ENCODE peak calls at places on chromosomes 12 and 14, in six cellular contexts. N, R, Y, U, J and D are unnamed samples. For H3K4me1, the result is how much of the 10 kb centered on the place peaks cover.

GRCh38 chr12:55681142-55682077 is 26.3 kb downstream of the ITGA7 start:
- DNase-seq in J (peak), U (peak), R (peak), Y (peak), N (peak), D (peak)

GRCh38 chr12:41122894-41123293 is 65.2 kb upstream of the PDZRN4 start:
- DNase-seq in N (no peak), J (no peak), R (no peak), U (no peak), Y (no peak), D (no peak)

GRCh38 chr14:80781968-80782367 is 159.6 kb downstream of the CEP128 start:
- DNase-seq in J (peak), U (no peak), N (no peak), R (no peak), Y (no peak), D (no peak)

GRCh38 chr12:56160160-56160763 is 2.1 kb downstream of the MYL6 start:
- DNase-seq in U (peak), R (peak), Y (peak), J (peak), N (peak), D (no peak)

GRCh38 chr12:107983871-107984480 is 145.1 kb upstream of the WSCD2 start:
- DNase-seq in J (peak), N (no peak), U (no peak), Y (no peak), R (no peak), D (no peak)

GRCh38 chr14:83638725-83639124 is 1891.2 kb upstream of the FLRT2 start:
- DNase-seq in Y (no peak), N (no peak), U (no peak), J (no peak), R (no peak), D (no peak)

GRCh38 chr14:23442721-23443356 is 7.4 kb upstream of the MYH7 start:
- DNase-seq in U (no peak), Y (no peak), J (no peak), N (no peak), R (peak), D (peak)

GRCh38 chr12:89470741-89471504 is 53.7 kb downstream of the GALNT4 start:
- DNase-seq in R (no peak), N (no peak), J (peak), U (no peak), Y (no peak), D (no peak)

GRCh38 chr12:62933220-62933870 is 1.6 kb downstream of the PPM1H start:
- DNase-seq in U (peak), Y (peak), R (no peak), J (peak), N (no peak), D (peak)

GRCh38 chr12:50614167-50614762 is 109.5 kb downstream of the DIP2B start:
- DNase-seq in Y (no peak), U (no peak), J (no peak), R (no peak), N (no peak), D (no peak)

GRCh38 chr12:122312926-122313325 is 46.6 kb upstream of the VPS33A start:
- DNase-seq in R (no peak), J (no peak), N (no peak), U (no peak), Y (no peak), D (no peak)

GRCh38 chr14:104845834-104846441 is 19.1 kb upstream of the CEP170B start:
- DNase-seq in N (no peak), J (no peak), U (no peak), R (no peak), Y (no peak), D (no peak)

GRCh38 chr12:59904874-59905521 is 309.2 kb downstream of the SLC16A7 start:
- DNase-seq in Y (no peak), N (no peak), R (no peak), U (no peak), J (no peak), D (no peak)

GRCh38 chr12:57760347-57760982 is 5.6 kb downstream of the MARCHF9 start:
- DNase-seq in U (no peak), Y (no peak), R (no peak), J (no peak), N (no peak), D (no peak)

GRCh38 chr14:70655110-70655826 is 13.6 kb downstream of the TTC9 start:
- DNase-seq in U (peak), R (peak), J (no peak), N (peak), Y (peak), D (no peak)

GRCh38 chr12:56629459-56630179 is 507 bp downstream of the BAZ2A start:
- DNase-seq in U (peak), N (peak), J (peak), R (peak), Y (peak), D (peak)

GRCh38 chr12:119171266-119171665 is 7.5 kb upstream of the HSPB8 start:
- DNase-seq in N (no peak), R (no peak), U (no peak), Y (no peak), J (no peak), D (no peak)

GRCh38 chr12:10968765-10969456 is 17.8 kb downstream of the TAS2R50 start:
- DNase-seq in Y (no peak), U (peak), J (no peak), N (no peak), R (no peak), D (peak)

GRCh38 chr12:15735837-15736615 is 53.2 kb downstream of the EPS8 start:
- DNase-seq in U (no peak), J (no peak), N (no peak), Y (no peak), R (no peak), D (no peak)

GRCh38 chr12:15733136-15733535 is 56.1 kb downstream of the EPS8 start:
- DNase-seq in J (no peak), U (no peak), Y (no peak), R (no peak), N (no peak), D (no peak)

GRCh38 chr12:15729097-15729496 is 60.1 kb downstream of the EPS8 start:
- DNase-seq in J (no peak), U (no peak), R (no peak), N (no peak), Y (no peak), D (no peak)

GRCh38 chr12:15731940-15732339 is 57.2 kb downstream of the EPS8 start:
- DNase-seq in Y (no peak), J (no peak), U (no peak), N (no peak), R (no peak), D (no peak)

GRCh38 chr12:15732341-15733061 is 56.7 kb downstream of the EPS8 start:
- DNase-seq in R (no peak), Y (no peak), J (no peak), N (no peak), U (no peak), D (no peak)
- H3K4me1 ChIP-seq in R (under half), Y (half or more), J (under half), N (under half), U (under half), D (under half)

GRCh38 chr14:36521598-36522345 is 1.7 kb upstream of the NKX2-1 start:
- DNase-seq in U (peak), Y (no peak), R (no peak), J (no peak), N (no peak), D (no peak)
- TF ChIP-seq CTCF in U (no peak), Y (no peak), R (no peak), J (no peak), N (no peak), D (no peak)

GRCh38 chr12:104456950-104457745 is 400 bp downstream of the CHST11 start:
- DNase-seq in R (peak), Y (peak), J (peak), N (peak), U (peak), D (peak)

GRCh38 chr12:104457746-104458644 is 1.2 kb downstream of the CHST11 start:
- DNase-seq in N (peak), J (peak), Y (peak), R (peak), U (peak), D (peak)

GRCh38 chr12:104460041-104460757 is 3.5 kb downstream of the CHST11 start:
- DNase-seq in U (no peak), J (no peak), Y (no peak), N (no peak), R (no peak), D (no peak)

GRCh38 chr12:104459556-104459909 is 2.8 kb downstream of the CHST11 start:
- DNase-seq in U (no peak), J (no peak), Y (no peak), R (no peak), N (no peak), D (no peak)

DNA sequence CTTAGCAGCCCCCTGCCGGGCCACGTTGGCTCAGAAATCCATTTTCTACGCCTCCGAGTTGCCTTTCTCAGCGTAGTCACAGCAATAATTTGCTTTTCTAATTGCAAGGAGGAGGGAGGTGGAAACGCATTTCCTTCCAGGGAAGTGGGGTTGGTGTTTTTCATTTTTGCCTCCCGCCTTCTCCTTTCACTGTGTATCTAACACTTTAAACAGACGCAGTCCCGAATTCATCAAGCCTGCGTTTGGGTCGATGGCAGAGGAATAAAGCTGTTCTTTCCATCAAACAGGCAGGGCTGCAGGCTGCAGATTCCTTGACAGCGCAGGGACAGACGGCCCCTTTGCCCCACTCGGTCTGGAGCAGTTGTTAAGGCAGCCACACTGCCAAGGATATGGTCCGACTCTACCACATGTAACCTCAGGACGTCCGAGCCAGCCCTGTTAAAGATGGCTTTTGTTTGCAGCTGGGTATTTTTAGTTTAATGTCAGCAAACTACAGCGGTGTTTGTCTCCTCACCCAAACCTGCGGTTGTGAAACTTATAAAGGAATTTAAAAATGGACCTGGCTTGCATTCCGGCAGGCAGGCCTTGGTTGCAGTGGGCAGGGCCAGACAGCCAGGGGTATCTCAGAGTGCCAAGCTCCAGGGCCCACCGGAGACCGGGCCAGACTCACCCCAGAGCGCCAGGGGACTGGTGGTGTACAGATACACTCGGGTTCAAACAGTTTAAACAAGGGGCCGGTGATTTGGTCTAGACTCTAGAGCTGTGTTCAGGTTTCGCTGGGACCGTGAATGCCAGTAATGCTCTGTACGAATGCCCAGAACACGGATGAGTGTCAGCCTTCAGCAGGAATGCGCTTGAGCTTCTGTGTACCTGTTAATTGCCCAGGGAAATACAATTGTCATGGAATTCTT is 2.2 kb downstream of the CHST11 start:
- DNase-seq in U (peak), J (no peak), R (peak), Y (peak), N (peak), D (peak)
- H3K4me1 ChIP-seq in U (under half), J (under half), R (under half), Y (half or more), N (under half), D (half or more)

DNA sequence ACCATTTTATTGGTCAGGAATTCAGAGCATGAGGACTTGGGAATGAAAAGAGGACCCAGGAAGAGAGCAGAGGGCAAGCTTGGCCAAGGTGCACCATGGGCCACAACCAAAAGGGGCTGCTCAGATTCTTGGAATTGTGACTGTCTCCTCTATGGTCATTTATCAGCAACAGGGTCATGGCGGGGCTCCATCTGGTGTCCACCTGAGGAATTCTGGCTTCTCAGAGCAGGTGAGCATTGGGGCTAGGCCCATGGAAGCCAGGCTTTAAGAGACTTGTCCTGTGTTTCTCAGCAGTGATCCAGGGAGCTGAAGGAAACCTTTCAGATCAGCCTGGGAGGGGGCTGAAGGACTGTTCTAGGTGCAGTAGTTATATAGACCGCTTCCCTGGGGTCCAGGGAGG is 2.6 kb upstream of the RIN3 start:
- DNase-seq in U (no peak), N (peak), R (peak), Y (no peak), J (peak), D (no peak)
- TF ChIP-seq CTCF in U (no peak), N (no peak), R (peak), Y (no peak), J (peak), D (no peak)

DNA sequence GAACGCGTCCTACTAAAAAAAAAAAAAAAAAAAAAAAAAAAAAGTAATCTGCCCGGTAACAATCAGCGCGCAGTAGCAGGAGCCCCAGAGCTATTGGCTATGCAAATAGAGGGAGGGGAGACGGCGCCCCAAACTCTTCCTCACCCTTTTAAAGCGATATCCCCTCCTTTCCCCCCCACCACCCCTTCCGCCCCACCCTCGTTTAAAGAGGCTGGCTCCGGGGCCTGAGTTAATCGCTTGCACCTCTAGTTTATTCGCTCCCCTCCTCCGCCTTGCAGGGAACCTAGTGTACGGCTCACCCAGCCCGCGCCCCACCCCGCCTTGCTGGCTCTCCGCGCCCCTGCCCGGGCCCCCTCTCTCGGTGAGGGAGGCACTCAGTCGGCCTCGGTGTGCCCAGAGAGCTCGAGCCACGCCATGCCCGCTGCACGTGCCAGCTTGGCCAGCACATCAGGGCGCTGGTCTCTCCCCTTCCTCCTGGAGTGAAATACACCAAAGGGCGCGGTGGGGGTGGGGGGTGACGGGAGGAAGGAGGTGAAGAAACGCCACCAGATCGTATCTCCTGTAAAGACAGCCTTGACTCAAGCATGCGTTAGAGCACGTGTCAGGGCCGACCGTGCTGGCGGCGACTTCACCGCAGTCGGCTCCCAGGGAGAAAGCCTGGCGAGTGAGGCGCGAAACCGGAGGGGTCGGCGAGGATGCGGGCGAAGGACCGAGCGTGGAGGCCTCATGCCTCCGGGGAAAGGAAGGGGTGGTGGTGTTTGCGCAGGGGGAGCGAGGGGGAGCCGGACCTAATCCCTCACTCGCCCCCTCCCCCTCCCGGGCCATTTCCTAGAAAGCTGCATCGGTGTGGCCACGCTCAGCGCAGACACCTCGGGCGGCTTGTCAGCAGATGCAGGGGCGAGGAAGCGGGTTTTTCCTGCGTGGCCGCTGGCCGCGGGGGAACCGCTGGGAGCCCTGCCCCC is 1.3 kb upstream of the CCND2 start:
- DNase-seq in N (peak), U (peak), R (peak), J (no peak), Y (peak), D (peak)
- H3K4me1 ChIP-seq in N (under half), U (half or more), R (under half), J (under half), Y (half or more), D (half or more)

DNA sequence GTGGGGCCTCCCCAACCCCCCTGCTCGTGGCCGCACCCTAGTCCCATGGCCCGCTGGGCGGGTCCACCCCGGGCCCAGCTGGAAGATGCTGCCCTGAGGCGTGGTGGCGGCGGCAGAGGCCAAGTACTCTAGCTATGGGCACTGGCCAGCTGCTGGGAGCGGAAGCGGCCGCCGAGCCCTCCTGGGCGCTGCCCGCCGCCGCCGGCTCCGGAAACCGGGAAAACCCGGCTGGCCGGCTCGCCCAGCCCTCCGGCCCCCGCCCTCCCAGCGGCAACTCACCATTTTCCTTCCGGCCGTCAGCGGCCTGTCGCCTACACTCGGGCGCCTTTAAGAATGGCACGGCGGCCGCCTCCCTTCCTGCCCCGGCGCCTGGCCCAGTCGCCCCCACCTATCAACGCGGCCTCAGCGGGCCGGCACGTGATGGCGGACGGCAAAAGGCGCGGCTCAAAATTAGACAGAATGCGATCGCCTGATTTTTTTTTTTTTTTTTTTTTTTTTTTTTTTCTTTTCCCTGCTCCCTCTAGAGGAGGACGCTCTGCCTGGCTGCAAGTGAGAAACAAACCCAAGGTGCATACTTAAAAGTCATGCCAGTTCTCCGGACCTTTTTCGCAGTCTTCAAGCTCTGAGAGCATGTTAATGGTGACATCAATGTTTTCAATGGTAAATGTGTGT is at the start of gene GMFB:
- DNase-seq in R (peak), N (peak), U (peak), J (peak), Y (peak), D (peak)
- TF ChIP-seq CTCF in R (peak), N (no peak), U (peak), J (peak), Y (peak), D (peak)

GRCh38 chr12:13210022-13210539 is 13.6 kb downstream of the EMP1 start:
- DNase-seq in N (no peak), J (no peak), R (no peak), Y (no peak), U (no peak), D (no peak)
- H3K4me1 ChIP-seq in N (under half), J (half or more), R (under half), Y (half or more), U (half or more), D (half or more)

DNA sequence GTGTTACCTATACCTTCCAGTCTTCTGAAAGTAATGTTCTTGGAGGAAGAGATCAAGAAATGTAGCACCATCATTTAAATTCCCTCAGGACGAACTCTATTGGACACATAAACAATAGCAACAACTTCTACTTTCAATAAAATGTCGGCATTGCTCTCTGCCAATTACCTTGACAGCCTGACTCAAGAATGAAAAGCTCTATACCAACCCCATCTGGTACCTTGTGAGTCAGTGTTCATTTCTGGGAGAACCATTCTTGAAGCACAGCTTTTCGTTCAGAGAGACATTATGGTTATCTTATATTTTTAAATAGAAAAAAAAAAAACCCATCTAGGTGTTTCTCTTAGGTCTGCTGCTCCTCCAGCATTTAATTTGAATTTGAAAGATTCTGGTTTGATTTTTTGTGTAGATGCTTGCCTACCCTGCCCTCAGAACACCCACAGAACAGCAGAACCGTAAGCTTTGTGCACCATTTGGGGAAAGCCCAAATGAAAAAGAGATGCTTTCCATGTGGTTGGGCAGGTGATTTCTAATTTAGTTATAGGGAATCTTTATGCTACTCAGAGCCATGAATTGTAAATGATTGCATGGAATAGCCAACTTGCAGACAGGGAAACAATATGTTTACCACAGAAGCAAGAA is 156.0 kb downstream of the SAMD4A start:
- DNase-seq in N (no peak), J (peak), U (no peak), R (no peak), Y (no peak), D (no peak)
- TF ChIP-seq CTCF in N (no peak), J (peak), U (no peak), R (peak), Y (no peak), D (peak)

GRCh38 chr14:91872517-91873470 is 5.5 kb upstream of the TC2N start:
- DNase-seq in Y (peak), J (peak), R (peak), N (peak), U (peak), D (peak)
- H3K4me1 ChIP-seq in Y (half or more), J (under half), R (under half), N (under half), U (under half), D (under half)

GRCh38 chr12:32302218-32302826 is 97.0 kb upstream of the FGD4 start:
- DNase-seq in U (no peak), J (peak), Y (peak), N (peak), R (peak), D (no peak)
- TF ChIP-seq CTCF in U (peak), J (peak), Y (no peak), N (no peak), R (peak), D (peak)